ENCODE peak calls at places on chromosome 14, in four cellular contexts. U, F, R and Q are unnamed samples.

GRCh38 chr14:101128478-101129450 is 225.2 kb upstream of the RTL1 start:
- DNase-seq in U (no peak), F (no peak), R (peak), Q (no peak)

GRCh38 chr14:69151458-69152180 is 1.3 kb downstream of the DCAF5 start:
- DNase-seq in U (peak), F (peak), R (peak), Q (peak)

GRCh38 chr14:75147423-75148071 is 20.7 kb upstream of the NEK9 start:
- DNase-seq in U (no peak), F (no peak), R (peak), Q (no peak)

GRCh38 chr14:96847451-96847850 is 50.3 kb downstream of the VRK1 start:
- DNase-seq in U (no peak), F (no peak), R (no peak), Q (no peak)

GRCh38 chr14:55102141-55102547 is 26.9 kb upstream of the LGALS3 start:
- DNase-seq in U (peak), F (peak), R (peak), Q (no peak)

GRCh38 chr14:54420478-54421116 is 20.6 kb downstream of the CNIH1 start:
- DNase-seq in U (no peak), F (no peak), R (peak), Q (no peak)

GRCh38 chr14:43789458-43789857 is 717.6 kb downstream of the FSCB start:
- DNase-seq in U (no peak), F (no peak), R (no peak), Q (no peak)

GRCh38 chr14:104728631-104729030 is 4.6 kb downstream of the ADSS1 start:
- DNase-seq in U (no peak), F (no peak), R (no peak), Q (no peak)

GRCh38 chr14:61322011-61322798 is 826 bp downstream of the PRKCH start:
- DNase-seq in U (no peak), F (no peak), R (peak), Q (no peak)